ENCODE peak calls at places on chromosome 14, in seven cellular contexts. F, Q, T, H, J, B and P are unnamed samples.

GRCh38 chr14:102893452-102893851 is 29.0 kb upstream of the AMN start:
- DNase-seq in F (no peak), B (no peak), Q (peak; percentile 37), H (peak; percentile 98), T (no peak), J (peak; percentile 55), P (peak; percentile 97)

GRCh38 chr14:23148596-23149249 is 29.7 kb upstream of the CEBPE start:
- DNase-seq in B (no peak), T (no peak), H (peak; percentile 52), J (no peak), F (no peak), Q (no peak), P (no peak)

GRCh38 chr14:104598461-104599273 is 5.9 kb downstream of the TMEM179 start:
- DNase-seq in J (no peak), F (no peak), H (no peak), B (no peak), Q (peak; percentile 14), T (peak; percentile 22), P (no peak)

GRCh38 chr14:103736546-103737431 is 21.2 kb downstream of the ZFYVE21 start:
- DNase-seq in T (no peak), J (no peak), Q (peak; percentile 20), F (no peak), B (no peak), H (no peak), P (no peak)

GRCh38 chr14:100533647-100534485 is 53.4 kb downstream of the BEGAIN start:
- DNase-seq in J (no peak), F (no peak), T (peak; percentile 26), B (peak; percentile 24), H (no peak), Q (peak; percentile 89), P (no peak)

GRCh38 chr14:103519837-103520212 is 2.8 kb downstream of the CKB start:
- DNase-seq in F (no peak), Q (peak; percentile 55), H (no peak), J (peak; percentile 36), B (peak; percentile 32), T (peak; percentile 52), P (no peak)

GRCh38 chr14:81246561-81247270 is 26.0 kb upstream of the GTF2A1 start:
- DNase-seq in F (no peak), Q (no peak), H (peak; percentile 73), B (no peak), J (no peak), T (no peak), P (no peak)

GRCh38 chr14:50961606-50962259 is 17.4 kb upstream of the PYGL start:
- DNase-seq in F (peak; percentile 16), H (peak; percentile 86), T (no peak), Q (peak; percentile 31), J (peak; percentile 30), B (no peak), P (peak; percentile 85)

GRCh38 chr14:20223410-20223809 is at the start of gene OR11H6:
- DNase-seq in F (no peak), B (no peak), Q (no peak), H (no peak), T (no peak), J (no peak), P (no peak)

GRCh38 chr14:64092940-64093339 is 201.2 kb downstream of the ESR2 start:
- DNase-seq in J (no peak), B (no peak), T (no peak), Q (no peak), H (no peak), F (no peak), P (no peak)

GRCh38 chr14:58299665-58300202 is 1.4 kb downstream of the ARID4A start:
- DNase-seq in J (peak; percentile 7), Q (no peak), T (no peak), B (no peak), F (no peak), H (no peak), P (peak; percentile 26)

GRCh38 chr14:71361874-71362273 is 454.6 kb downstream of the PCNX1 start:
- DNase-seq in J (no peak), T (no peak), Q (no peak), F (no peak), H (no peak), B (no peak), P (no peak)

GRCh38 chr14:74913986-74914573 is 9.0 kb downstream of the RPS6KL1 start:
- DNase-seq in T (peak; percentile 78), F (peak; percentile 73), Q (peak; percentile 56), J (peak; percentile 87), H (peak; percentile 74), B (peak; percentile 64), P (peak; percentile 85)

GRCh38 chr14:90288646-90289355 is 32.4 kb downstream of the PSMC1 start:
- DNase-seq in J (no peak), Q (no peak), F (no peak), T (peak; percentile 75), B (peak; percentile 19), H (peak; percentile 29), P (peak; percentile 49)

GRCh38 chr14:70152081-70152480 is 36.7 kb downstream of the SLC8A3 start:
- DNase-seq in H (no peak), T (no peak), B (no peak), J (no peak), F (no peak), Q (no peak), P (no peak)

GRCh38 chr14:95679995-95680735 is 6.1 kb upstream of the TCL1B start:
- DNase-seq in F (no peak), Q (peak; percentile 63), H (no peak), J (peak; percentile 51), B (no peak), T (no peak), P (no peak)

GRCh38 chr14:95681153-95681552 is 5.1 kb upstream of the TCL1B start:
- DNase-seq in F (no peak), H (no peak), J (no peak), T (no peak), Q (no peak), B (no peak), P (no peak)

GRCh38 chr14:95686935-95687334 is 709 bp downstream of the TCL1B start:
- DNase-seq in Q (no peak), T (no peak), B (no peak), H (no peak), J (no peak), F (no peak), P (no peak)

GRCh38 chr14:95685978-95686922 is at the start of gene TCL1B:
- DNase-seq in Q (no peak), B (no peak), J (no peak), T (no peak), F (no peak), H (no peak), P (no peak)

GRCh38 chr14:95683793-95684192 is 2.4 kb upstream of the TCL1B start:
- DNase-seq in J (peak; percentile 34), Q (peak; percentile 30), B (no peak), T (no peak), F (peak; percentile 25), H (no peak), P (no peak)
- TF ChIP-seq CTCF in J (peak; percentile 43), Q (peak; percentile 73), B (peak; percentile 32), T (no peak), F (peak; percentile 33), H (peak; percentile 48), P (peak; percentile 23)

GRCh38 chr14:92108345-92109254 is 2.2 kb upstream of the ATXN3 start:
- DNase-seq in F (no peak), H (no peak), Q (no peak), J (no peak), B (no peak), T (no peak), P (peak; percentile 6)

GRCh38 chr14:92105845-92106094 is 612 bp downstream of the ATXN3 start:
- DNase-seq in T (peak; percentile 78), H (peak; percentile 58), F (no peak), Q (peak; percentile 25), B (peak; percentile 59), J (peak; percentile 43), P (no peak)

GRCh38 chr14:92105073-92105844 is 1.1 kb downstream of the ATXN3 start:
- DNase-seq in Q (no peak), H (no peak), J (no peak), F (peak; percentile 13), B (no peak), T (no peak), P (peak; percentile 66)

GRCh38 chr14:92106095-92106937 is at the start of gene ATXN3:
- DNase-seq in F (peak; percentile 98), B (peak; percentile 96), Q (peak; percentile 97), T (peak; percentile 99), H (peak; percentile 99), J (peak; percentile 99), P (peak; percentile 99)

DNA sequence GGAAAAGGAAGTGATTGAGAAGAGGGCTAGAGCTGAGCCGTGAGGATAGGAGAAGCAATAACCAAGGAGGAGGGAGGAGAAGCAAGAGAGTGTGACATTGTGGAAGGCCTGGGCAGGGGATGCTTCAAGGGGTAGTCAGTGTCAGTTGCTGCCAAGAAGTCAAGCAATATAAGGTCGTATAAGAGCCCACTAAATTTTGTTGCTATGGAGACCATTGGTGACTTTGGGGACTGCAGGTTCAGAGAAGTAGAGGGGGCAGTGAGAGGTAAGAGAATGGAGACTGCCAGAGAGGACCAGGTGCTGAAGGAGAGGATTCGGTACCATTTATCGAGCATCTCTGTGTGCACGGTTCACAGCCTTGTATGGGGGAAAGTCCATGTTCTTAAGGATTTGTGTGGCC is 3.1 kb upstream of the ATXN3 start:
- DNase-seq in Q (no peak), H (no peak), B (no peak), T (no peak), J (no peak), F (no peak), P (no peak)
- H3K4me3 ChIP-seq in Q (no peak overlapping the region), H (no peak overlapping the region), B (no peak overlapping the region), T (no peak overlapping the region), J (no peak overlapping the region), F (no peak overlapping the region), P (no peak overlapping the region)

GRCh38 chr14:92351750-92352149 is 28.8 kb downstream of the SLC24A4 start:
- DNase-seq in J (no peak), B (no peak), H (no peak), T (no peak), Q (no peak), F (no peak), P (no peak)

GRCh38 chr14:92356677-92357076 is 33.7 kb downstream of the SLC24A4 start:
- DNase-seq in Q (no peak), H (no peak), J (no peak), F (no peak), T (no peak), B (no peak), P (no peak)

GRCh38 chr14:92348154-92348553 is 25.2 kb downstream of the SLC24A4 start:
- DNase-seq in J (peak; percentile 63), B (no peak), H (no peak), T (no peak), F (peak; percentile 44), Q (no peak), P (peak; percentile 12)

GRCh38 chr14:92353447-92353846 is 30.5 kb downstream of the SLC24A4 start:
- DNase-seq in F (no peak), T (no peak), J (no peak), B (no peak), H (no peak), Q (no peak), P (no peak)

GRCh38 chr14:92352158-92352985 is 29.4 kb downstream of the SLC24A4 start:
- DNase-seq in F (peak; percentile 34), T (no peak), Q (no peak), H (peak; percentile 18), B (no peak), J (no peak), P (peak; percentile 50)
- TF ChIP-seq CTCF in F (peak; percentile 49), T (no peak), Q (no peak), H (peak; percentile 23), B (no peak), J (peak; percentile 24), P (peak; percentile 54)

DNA sequence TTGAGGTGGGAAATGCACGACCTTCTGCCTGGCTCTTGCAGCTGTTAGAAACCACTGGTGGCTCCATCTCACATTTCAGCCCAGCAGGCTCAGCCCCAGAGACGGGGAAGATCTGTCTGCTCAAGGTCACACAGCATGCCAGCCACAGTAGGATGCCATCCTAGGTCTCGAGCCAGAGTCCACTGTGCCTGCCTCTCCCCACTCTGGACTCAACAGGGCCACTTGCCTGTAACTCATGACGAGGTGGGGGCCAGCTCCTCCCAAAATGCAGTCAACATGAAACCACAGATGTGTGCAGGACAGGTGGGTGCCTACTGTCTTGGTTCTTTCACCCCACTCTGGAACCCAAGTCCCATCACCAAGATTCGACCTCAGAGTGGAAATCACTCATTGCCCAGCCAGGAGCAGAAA is 23.2 kb downstream of the BCL11B start:
- DNase-seq in F (no peak), H (no peak), J (no peak), T (no peak), B (no peak), Q (no peak), P (no peak)
- H3K4me3 ChIP-seq in F (no peak overlapping the region), H (no peak overlapping the region), J (no peak overlapping the region), T (no peak overlapping the region), B (no peak overlapping the region), Q (no peak overlapping the region), P (no peak overlapping the region)